ENCODE peak calls at places on chromosomes 6 and 20, in nine cellular contexts. X is effector memory CD4-positive, alpha-beta T cell; C is naive thymus-derived CD4-positive, alpha-beta T cell; R is cardiac muscle cell; E is lung; V is pancreas; A is ovary; T is A549; P is PC-3. W is an unnamed sample. For H3K4me1, the result is how much of the 10 kb centered on the place peaks cover.

GRCh38 chr20:9054176-9054575 is 14.7 kb upstream of the PLCB4 start:
- DNase-seq in R (no peak), P (no peak), V (no peak), T (no peak), E (no peak), C (no peak), X (no peak), A (no peak), W (no peak)

GRCh38 chr6:154536922-154537449 is 26.5 kb upstream of the CNKSR3 start:
- DNase-seq in C (no peak), V (no peak), E (no peak), R (no peak), X (no peak), A (no peak), P (no peak), T (no peak), W (no peak)

GRCh38 chr6:2124260-2124709 is 121.1 kb downstream of the GMDS start:
- DNase-seq in R (no peak), A (no peak), P (no peak), T (no peak), V (no peak), X (no peak), C (no peak), E (no peak), W (no peak)

GRCh38 chr6:144334150-144334708 is 49.1 kb downstream of the UTRN start:
- DNase-seq in P (no peak), X (peak), E (peak), R (no peak), T (no peak), A (no peak), V (no peak), C (peak), W (peak)

GRCh38 chr6:156949376-156949775 is 172.2 kb downstream of the ARID1B start:
- DNase-seq in X (no peak), V (no peak), P (peak), A (no peak), E (peak), R (no peak), C (no peak), T (peak), W (no peak)

GRCh38 chr6:11346516-11346915 is 114.0 kb upstream of the NEDD9 start:
- DNase-seq in V (no peak), P (no peak), T (no peak), E (no peak), A (no peak), R (peak), C (no peak), X (no peak), W (no peak)

GRCh38 chr6:141675957-141676356 is 456.8 kb upstream of the GJE1 start:
- DNase-seq in C (no peak), X (no peak), R (no peak), A (no peak), T (peak), P (peak), V (no peak), E (no peak), W (no peak)

GRCh38 chr6:27759930-27760329 is 152.3 kb downstream of the OR2B2 start:
- DNase-seq in V (no peak), R (no peak), T (no peak), P (no peak), C (no peak), A (no peak), E (no peak), X (no peak), W (no peak)

GRCh38 chr6:30000156-30000791 is 57.9 kb downstream of the HLA-A start:
- DNase-seq in V (no peak), R (no peak), T (no peak), A (no peak), P (no peak), E (no peak), X (no peak), C (no peak), W (no peak)

GRCh38 chr6:150167479-150167873 is 24.6 kb downstream of the PPP1R14C start:
- DNase-seq in E (no peak), X (no peak), R (peak), C (no peak), T (no peak), V (no peak), P (no peak), A (no peak), W (no peak)

GRCh38 chr6:30724906-30725667 is 4.9 kb downstream of the TUBB start:
- DNase-seq in E (no peak), P (no peak), A (no peak), T (no peak), X (no peak), V (no peak), C (no peak), R (no peak), W (no peak)

GRCh38 chr6:109867009-109867969 is 110.8 kb upstream of the GPR6 start:
- DNase-seq in E (no peak), A (peak), T (no peak), P (no peak), C (no peak), R (peak), X (no peak), V (peak), W (no peak)

GRCh38 chr20:25270829-25271251 is 23.0 kb downstream of the PYGB start:
- DNase-seq in A (no peak), C (no peak), X (no peak), R (no peak), T (no peak), V (peak), P (no peak), E (no peak), W (no peak)

GRCh38 chr6:19465240-19465639 is 371.9 kb upstream of the ID4 start:
- DNase-seq in E (no peak), C (no peak), R (no peak), V (no peak), P (peak), A (no peak), T (no peak), X (no peak), W (no peak)

GRCh38 chr6:111503194-111503593 is 20.2 kb upstream of the REV3L start:
- DNase-seq in P (no peak), V (no peak), X (no peak), E (no peak), T (no peak), A (no peak), C (no peak), R (no peak), W (no peak)

GRCh38 chr6:127841811-127842210 is 59.0 kb downstream of the THEMIS start:
- DNase-seq in A (no peak), T (no peak), X (no peak), V (no peak), R (no peak), C (no peak), E (no peak), P (no peak), W (no peak)

GRCh38 chr6:15510121-15510520 is 152.7 kb downstream of the DTNBP1 start:
- DNase-seq in X (no peak), R (no peak), T (no peak), E (no peak), V (no peak), P (no peak), A (no peak), C (no peak), W (no peak)

GRCh38 chr20:47335251-47336012 is 21.1 kb downstream of the ZMYND8 start:
- DNase-seq in E (no peak), X (no peak), A (no peak), T (no peak), V (no peak), C (no peak), R (no peak), P (no peak), W (no peak)
- H3K4me3 ChIP-seq in E (no peak), X (no peak), A (no peak), T (no peak), V (no peak), C (no peak), R (no peak), P (no peak), W (no peak)

DNA sequence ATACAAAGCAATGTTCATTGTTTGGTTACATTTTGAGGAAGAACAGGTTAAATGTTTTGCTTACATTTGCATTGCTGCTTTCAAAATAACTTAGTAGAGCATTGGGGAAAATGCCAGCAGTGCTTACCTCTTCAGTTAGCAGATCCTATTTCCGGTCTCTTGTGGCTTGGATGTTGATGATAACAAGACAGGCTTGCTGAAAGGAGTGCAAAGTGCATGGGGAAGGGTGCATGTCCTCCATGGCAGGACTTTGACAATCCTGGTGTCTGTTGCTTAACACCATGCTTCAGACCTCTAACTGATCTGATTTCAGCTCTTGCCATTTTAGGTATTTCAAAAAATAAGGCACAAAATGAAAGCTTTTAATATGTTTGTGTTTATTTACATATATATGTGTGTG is 21.1 kb downstream of the TPD52L1 start:
- DNase-seq in R (peak), A (no peak), C (no peak), V (no peak), X (no peak), E (no peak), T (no peak), P (no peak), W (no peak)
- H3K4me1 ChIP-seq in R (under half), A (under half), C (under half), V (under half), X (under half), E (under half), T (under half), P (under half), W (under half)

DNA sequence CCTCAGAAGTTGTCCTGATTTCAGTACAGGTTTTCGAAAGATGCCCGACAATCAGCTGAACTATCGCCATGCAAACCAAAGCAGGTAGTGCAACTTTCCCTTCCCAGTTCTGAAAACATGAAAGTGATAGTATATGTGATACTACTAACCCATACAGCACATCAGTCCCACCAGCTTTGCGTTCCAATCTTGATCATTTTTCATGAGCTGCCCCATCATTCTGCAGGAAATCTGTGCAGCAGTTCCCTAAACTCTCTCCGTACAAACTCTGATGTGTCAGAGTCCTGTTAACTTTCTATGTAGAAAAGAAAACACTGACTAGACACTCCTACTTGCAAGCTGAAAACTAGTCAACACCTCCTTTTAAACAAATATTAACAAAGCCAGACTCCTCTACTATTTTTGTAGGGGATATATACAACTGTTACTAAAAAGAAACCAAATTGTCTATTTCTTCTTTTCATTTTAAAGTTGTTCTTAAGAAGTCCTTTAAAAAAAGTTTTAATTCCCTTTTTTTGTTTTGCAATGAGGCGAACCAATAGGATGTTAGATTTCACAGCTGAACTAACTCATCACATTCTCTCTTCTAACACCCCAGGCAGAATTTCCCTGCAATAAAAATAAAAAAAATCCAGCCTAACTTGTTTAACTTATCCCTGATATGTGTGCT is 99.6 kb upstream of the DST start:
- DNase-seq in T (no peak), A (no peak), V (no peak), R (no peak), E (no peak), X (no peak), P (peak), C (no peak), W (no peak)
- H3K4me3 ChIP-seq in T (no peak), A (peak), V (no peak), R (no peak), E (no peak), X (no peak), P (peak), C (no peak), W (no peak)

DNA sequence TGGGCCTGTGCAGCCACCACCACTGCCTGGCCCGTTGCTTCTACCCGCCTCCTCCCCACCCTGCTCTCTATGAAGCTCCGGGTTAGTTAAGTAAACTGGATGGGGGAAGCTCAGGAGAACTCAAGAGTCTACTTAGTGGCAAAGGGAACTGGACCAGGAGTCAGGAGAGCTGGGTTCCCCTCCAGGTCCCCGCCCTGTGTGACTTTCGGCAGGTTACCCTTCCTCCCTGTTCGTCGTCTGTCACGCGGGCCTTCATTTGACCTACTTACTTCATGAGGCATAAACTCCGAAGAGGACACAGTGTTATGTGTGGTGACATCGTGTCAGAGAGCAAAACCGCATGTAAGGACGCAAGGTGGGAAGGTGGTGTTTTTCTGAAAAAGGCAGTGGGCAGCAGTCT is 75.3 kb downstream of the TCP11 start:
- DNase-seq in T (no peak), C (no peak), R (no peak), X (no peak), V (no peak), A (no peak), P (no peak), E (no peak), W (no peak)
- H3K4me1 ChIP-seq in T (under half), C (under half), R (under half), X (under half), V (under half), A (under half), P (under half), E (under half), W (under half)

DNA sequence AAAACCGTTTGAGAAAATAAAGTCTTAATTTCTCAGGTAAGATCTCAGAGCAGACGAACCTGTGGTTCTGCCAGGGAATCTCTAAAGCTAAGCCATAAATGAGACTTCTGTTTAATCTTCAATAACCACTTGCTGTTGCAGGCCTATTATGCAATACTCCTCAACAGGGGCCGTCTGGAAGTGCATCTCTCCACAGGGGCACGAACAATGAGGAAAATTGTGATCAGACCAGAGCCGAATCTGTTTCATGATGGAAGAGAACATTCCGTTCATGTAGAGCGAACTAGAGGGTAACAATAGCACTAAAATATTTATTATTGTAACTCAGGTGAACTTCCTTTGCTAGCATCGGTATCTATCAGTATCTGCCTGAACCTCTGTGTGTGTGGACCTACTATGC is 223.6 kb downstream of the ARHGAP18 start:
- DNase-seq in A (no peak), V (no peak), E (no peak), C (no peak), P (no peak), R (no peak), T (no peak), X (no peak), W (no peak)
- H3K4me3 ChIP-seq in A (no peak), V (no peak), E (no peak), C (no peak), P (no peak), R (no peak), T (no peak), X (no peak), W (no peak)

DNA sequence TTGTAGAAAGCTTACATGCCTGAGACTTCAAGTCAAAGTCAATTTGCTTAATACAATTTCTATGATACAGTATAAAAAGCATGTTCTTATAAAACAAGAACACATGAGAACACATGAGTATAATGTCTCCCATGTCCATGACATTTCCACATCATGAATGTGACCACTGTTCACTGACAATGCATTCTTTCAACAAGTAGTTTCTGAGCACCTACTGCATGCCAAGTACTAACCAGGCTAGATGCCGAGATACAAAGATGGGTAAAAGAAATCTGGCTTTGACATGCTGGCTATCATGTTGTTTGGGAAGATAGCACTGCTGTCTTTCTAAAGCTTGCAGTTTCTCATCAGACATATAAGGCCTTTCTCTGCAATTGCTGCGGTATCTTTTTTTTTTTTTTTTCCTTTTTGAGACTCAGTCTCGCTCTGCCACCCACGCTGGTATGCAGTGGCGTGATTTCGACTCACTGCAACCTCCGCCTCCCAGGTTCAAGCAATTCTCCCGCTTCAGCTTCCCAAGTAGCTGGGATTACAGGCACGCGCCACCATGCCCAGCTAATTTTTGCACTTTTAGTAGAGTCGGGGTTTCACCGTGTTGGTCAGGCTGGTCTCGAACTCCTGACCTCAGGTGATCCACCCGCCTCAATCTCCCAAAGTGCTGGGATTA is 123.6 kb upstream of the DST start:
- DNase-seq in T (no peak), C (no peak), R (no peak), A (no peak), P (no peak), X (no peak), E (no peak), V (no peak), W (no peak)
- H3K4me1 ChIP-seq in T (half or more), C (under half), R (under half), A (under half), P (under half), X (under half), E (under half), V (under half), W (under half)

GRCh38 chr20:40687384-40688128 is 1.5 kb downstream of the MAFB start:
- DNase-seq in X (no peak), P (no peak), C (no peak), R (peak), A (peak), V (peak), E (peak), T (no peak), W (no peak)
- H3K4me3 ChIP-seq in X (no peak), P (no peak), C (no peak), R (peak), A (peak), V (peak), E (peak), T (no peak), W (no peak)

DNA sequence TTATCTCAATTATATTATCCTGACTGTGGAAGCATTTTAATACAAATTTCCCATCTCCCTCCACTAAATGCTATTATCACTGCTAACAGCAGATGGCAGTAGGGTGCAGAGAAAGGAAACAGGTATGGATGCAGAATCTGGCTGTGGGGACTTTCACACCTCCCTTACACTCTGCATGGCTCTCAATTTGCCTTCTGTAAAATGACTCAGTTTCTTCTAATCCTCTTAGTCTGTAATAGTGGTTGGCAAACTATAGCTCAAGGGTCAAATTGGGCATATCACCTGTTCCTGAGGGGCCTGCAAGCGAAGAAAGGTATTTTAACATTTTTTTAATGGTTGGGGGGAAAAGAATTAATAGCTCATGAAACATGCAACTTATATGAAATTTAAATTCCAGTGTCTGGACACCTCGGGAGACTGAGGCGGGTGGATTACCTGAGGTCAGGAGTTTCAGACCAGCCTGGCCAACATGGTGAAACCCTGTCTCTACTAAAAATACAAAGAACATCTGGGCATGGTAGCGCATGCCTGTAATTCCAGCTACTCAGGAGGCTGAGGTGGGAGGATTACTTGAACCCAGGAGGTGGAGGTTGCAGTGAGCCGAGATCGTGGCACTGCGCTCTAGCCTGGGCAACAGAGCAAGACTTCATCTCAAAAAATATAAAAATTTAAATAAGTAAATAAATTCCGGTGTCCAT is 83.5 kb downstream of the ZMYND8 start:
- DNase-seq in A (peak), X (no peak), T (peak), P (peak), V (no peak), C (peak), R (peak), E (peak), W (peak)
- H3K4me1 ChIP-seq in A (under half), X (under half), T (half or more), P (under half), V (under half), C (under half), R (under half), E (under half), W (under half)

GRCh38 chr20:49982072-49982345 is 771 bp upstream of the SNAI1 start:
- DNase-seq in E (no peak), T (no peak), R (no peak), C (no peak), A (no peak), V (no peak), X (no peak), P (no peak), W (no peak)
- H3K4me3 ChIP-seq in E (no peak), T (peak), R (no peak), C (peak), A (no peak), V (peak), X (peak), P (peak), W (peak)

GRCh38 chr6:24906314-24906713 is 29.4 kb downstream of the RIPOR2 start:
- DNase-seq in V (no peak), A (no peak), R (no peak), C (no peak), X (no peak), T (no peak), E (no peak), P (no peak), W (no peak)

GRCh38 chr6:24903681-24904080 is 32.1 kb downstream of the RIPOR2 start:
- DNase-seq in V (no peak), R (no peak), X (no peak), P (no peak), C (no peak), E (no peak), T (no peak), A (no peak), W (no peak)

GRCh38 chr6:24907959-24908358 is 27.8 kb downstream of the RIPOR2 start:
- DNase-seq in T (no peak), E (no peak), V (no peak), X (no peak), C (no peak), A (no peak), P (no peak), R (no peak), W (no peak)

GRCh38 chr6:24902782-24903181 is 33.0 kb downstream of the RIPOR2 start:
- DNase-seq in X (no peak), A (no peak), C (no peak), T (no peak), E (no peak), V (no peak), P (peak), R (no peak), W (no peak)

DNA sequence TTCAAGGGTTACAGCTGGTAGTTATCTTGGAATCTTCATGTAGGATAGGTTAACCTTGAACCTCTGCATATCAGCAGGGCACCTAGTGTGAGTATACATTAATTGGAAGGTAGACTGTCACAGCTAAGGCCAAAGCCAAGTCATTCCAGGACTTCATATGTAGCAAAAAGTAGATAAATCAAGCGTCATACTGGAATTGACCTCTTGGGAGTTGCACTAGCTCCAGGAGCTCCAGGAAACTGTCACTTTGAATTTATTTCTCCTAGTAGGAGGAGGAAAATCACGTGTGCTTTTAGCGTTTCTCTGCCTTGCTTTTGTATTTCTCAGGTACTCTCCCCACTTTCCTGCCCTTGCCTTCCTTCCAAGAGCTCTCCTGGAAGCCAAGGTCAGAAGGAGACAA is 30.3 kb downstream of the RIPOR2 start:
- DNase-seq in X (no peak), C (no peak), V (no peak), R (no peak), T (no peak), E (no peak), A (no peak), P (no peak), W (no peak)
- H3K4me1 ChIP-seq in X (half or more), C (half or more), V (under half), R (under half), T (under half), E (under half), A (under half), P (under half), W (half or more)

W was measured in CD8-positive, alpha-beta memory T cell.